ENCODE peak calls at places on chromosomes 2 and 18, in seven cellular contexts. K is upper lobe of left lung; D is mammary epithelial cell; F is cardiac muscle cell; A is HCT116; S is CD8-positive, alpha-beta T cell; P is neural progenitor cell. R is an unnamed sample. For H3K27me3 and H3K4me1, the result is how much of the 10 kb centered on the place peaks cover.

GRCh38 chr2:230677182-230677946 is 35.3 kb upstream of the CAB39 start:
- DNase-seq in A (no peak), K (no peak), F (no peak), S (no peak), D (peak), P (no peak), R (no peak)

GRCh38 chr2:225104321-225104720 is 62.1 kb upstream of the DOCK10 start:
- DNase-seq in S (no peak), D (no peak), P (no peak), F (no peak), A (no peak), K (no peak), R (no peak)

GRCh38 chr18:26545737-26546136 is 2.6 kb downstream of the KCTD1 start:
- DNase-seq in S (no peak), K (no peak), A (no peak), D (no peak), P (no peak), F (no peak), R (no peak)

GRCh38 chr2:147368306-147368705 is 476.5 kb upstream of the ACVR2A start:
- DNase-seq in K (no peak), S (no peak), A (no peak), D (no peak), P (no peak), F (peak), R (no peak)

GRCh38 chr2:20012282-20013060 is at the start of gene MATN3:
- DNase-seq in A (no peak), S (no peak), K (peak), P (peak), D (no peak), F (peak), R (peak)

GRCh38 chr2:226575928-226576327 is 223.7 kb downstream of the IRS1 start:
- DNase-seq in D (no peak), A (no peak), P (no peak), K (no peak), F (no peak), S (no peak), R (no peak)

GRCh38 chr18:9771261-9771976 is 63.3 kb downstream of the RAB31 start:
- DNase-seq in P (peak), D (peak), F (peak), K (peak), S (no peak), A (peak), R (peak)

GRCh38 chr2:218218409-218219185 is 1.6 kb downstream of the ARPC2 start:
- DNase-seq in P (no peak), S (no peak), D (peak), K (no peak), A (no peak), F (peak), R (peak)

GRCh38 chr2:122029945-122030344 is 274.5 kb downstream of the TSN start:
- DNase-seq in D (peak), P (no peak), F (no peak), S (no peak), A (no peak), K (peak), R (no peak)
- H3K27me3 ChIP-seq in D (under half), P (under half), F (under half), S (under half), A (under half), K (under half), R (under half)

DNA sequence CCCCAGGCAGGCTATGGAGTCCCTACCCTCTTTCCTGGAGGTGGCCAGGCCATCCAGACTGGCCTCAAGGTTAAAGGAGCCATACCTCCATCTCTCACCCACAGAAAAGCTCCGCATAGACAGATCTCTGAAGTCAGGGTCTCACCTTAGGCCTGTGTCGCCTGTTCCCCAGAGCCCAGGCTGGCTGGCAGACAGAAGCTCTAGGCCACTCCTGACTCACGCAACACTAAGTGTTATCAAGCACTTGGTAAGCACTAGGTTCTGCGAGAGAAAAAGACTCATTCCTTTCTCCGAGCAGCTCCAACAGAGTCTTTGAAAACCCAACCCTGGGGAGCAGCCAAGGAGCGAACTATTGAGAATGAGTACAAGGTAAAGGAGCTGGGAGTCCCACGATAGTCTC is 6.1 kb downstream of the SMAD7 start:
- DNase-seq in F (peak), S (no peak), P (no peak), A (no peak), K (peak), D (no peak), R (no peak)
- H3K4me3 ChIP-seq in F (peak), S (no peak), P (no peak), A (no peak), K (peak), D (no peak), R (peak)

DNA sequence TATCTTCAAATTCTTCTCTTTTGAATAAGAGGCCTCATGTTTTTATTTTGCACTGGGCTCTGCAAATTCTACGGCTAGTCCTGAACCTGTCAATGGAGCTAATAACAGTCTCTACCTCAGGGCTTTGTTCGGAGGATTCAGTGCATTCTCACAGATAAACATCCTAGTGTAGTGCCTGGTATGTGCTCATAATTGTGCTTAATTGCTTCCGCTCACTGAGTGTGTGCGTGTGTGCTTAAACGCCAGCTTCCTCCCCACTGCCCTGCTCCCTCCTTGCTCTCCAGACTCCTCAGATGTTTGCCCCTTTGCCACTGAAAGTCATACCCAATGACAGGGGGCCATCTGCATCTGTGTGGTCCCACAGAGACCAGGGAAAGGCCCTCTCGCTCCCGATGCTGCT is 6.7 kb downstream of the GYPC start:
- DNase-seq in D (no peak), S (no peak), F (no peak), P (no peak), A (no peak), K (no peak), R (no peak)
- H3K4me1 ChIP-seq in D (under half), S (half or more), F (under half), P (under half), A (under half), K (half or more), R (under half)

GRCh38 chr2:70897203-70897976 is 38.3 kb upstream of the ATP6V1B1 start:
- DNase-seq in D (no peak), F (peak), S (no peak), P (no peak), K (no peak), A (no peak), R (no peak)

GRCh38 chr2:70895998-70896764 is 39.5 kb upstream of the ATP6V1B1 start:
- DNase-seq in F (no peak), D (no peak), S (no peak), P (no peak), A (no peak), K (no peak), R (no peak)

GRCh38 chr2:70895249-70895648 is 40.5 kb upstream of the ATP6V1B1 start:
- DNase-seq in K (no peak), F (no peak), P (no peak), S (no peak), A (no peak), D (no peak), R (no peak)

GRCh38 chr2:70897977-70898226 is 37.8 kb upstream of the ATP6V1B1 start:
- DNase-seq in K (no peak), D (no peak), A (no peak), S (no peak), P (no peak), F (no peak), R (no peak)

GRCh38 chr2:70896765-70897202 is 38.9 kb upstream of the ATP6V1B1 start:
- DNase-seq in S (no peak), F (no peak), D (no peak), P (no peak), K (no peak), A (no peak), R (no peak)
- H3K27me3 ChIP-seq in S (under half), F (half or more), D (half or more), P (half or more), K (half or more), A (under half), R (under half)

GRCh38 chr18:38940863-38941531 is 1375.4 kb upstream of the CELF4 start:
- DNase-seq in K (peak), D (peak), P (no peak), F (peak), S (no peak), A (peak), R (peak)
- H3K4me3 ChIP-seq in K (no peak), D (no peak), P (no peak), F (no peak), S (no peak), A (peak), R (peak)

GRCh38 chr18:58416704-58417683 is 211.9 kb downstream of the ALPK2 start:
- DNase-seq in K (no peak), P (no peak), A (no peak), F (peak), D (no peak), S (no peak), R (no peak)

GRCh38 chr18:58419587-58420199 is 209.2 kb downstream of the ALPK2 start:
- DNase-seq in S (no peak), K (no peak), D (no peak), A (no peak), F (no peak), P (no peak), R (no peak)

GRCh38 chr18:58417752-58418151 is 211.1 kb downstream of the ALPK2 start:
- DNase-seq in F (peak), A (no peak), D (peak), K (no peak), P (no peak), S (no peak), R (no peak)

GRCh38 chr18:58416014-58416703 is 212.7 kb downstream of the ALPK2 start:
- DNase-seq in F (no peak), S (no peak), D (no peak), K (no peak), P (no peak), A (no peak), R (no peak)

GRCh38 chr18:58418361-58418760 is 210.5 kb downstream of the ALPK2 start:
- DNase-seq in S (no peak), D (no peak), K (no peak), P (no peak), A (no peak), F (no peak), R (no peak)
- H3K4me1 ChIP-seq in S (under half), D (under half), K (under half), P (under half), A (under half), F (under half), R (under half)

GRCh38 chr2:240797500-240797895 is 22.5 kb downstream of the KIF1A start:
- DNase-seq in P (no peak), D (no peak), F (no peak), A (no peak), K (no peak), S (no peak), R (no peak)

GRCh38 chr2:240798327-240798905 is 21.6 kb downstream of the KIF1A start:
- DNase-seq in D (no peak), F (no peak), P (no peak), S (no peak), K (no peak), A (no peak), R (no peak)

GRCh38 chr2:240796543-240797499 is 23.2 kb downstream of the KIF1A start:
- DNase-seq in S (no peak), F (no peak), K (no peak), P (no peak), A (no peak), D (no peak), R (no peak)

GRCh38 chr2:240799183-240799740 is 20.8 kb downstream of the KIF1A start:
- DNase-seq in F (peak), K (no peak), D (no peak), P (no peak), A (no peak), S (no peak), R (peak)

GRCh38 chr2:240797914-240798313 is 22.1 kb downstream of the KIF1A start:
- DNase-seq in F (no peak), A (no peak), P (no peak), S (no peak), D (no peak), K (no peak), R (no peak)
- H3K27me3 ChIP-seq in F (under half), A (under half), P (under half), S (under half), D (under half), K (under half), R (under half)

GRCh38 chr2:241063093-241063551 is 39.0 kb downstream of the MTERF4 start:
- DNase-seq in D (no peak), S (no peak), K (peak), F (no peak), P (no peak), A (no peak), R (no peak)
- H3K4me3 ChIP-seq in D (no peak), S (no peak), K (peak), F (no peak), P (no peak), A (no peak), R (no peak)

R was measured in small intestine.